ENCODE peak calls at places on chromosomes 11 and 22, in six cellular contexts. One of them, this sample, is unnamed.

GRCh38 chr22:23685205-23685784 is 5.5 kb upstream of the RGL4 start:
- DNase-seq in Calu3: peak
- DNase-seq in BE2C: no peak
- DNase-seq in MM.1S: no peak
- DNase-seq in left lung: no peak
- DNase-seq in endothelial cell of umbilical vein: no peak
- DNase-seq in this sample: no peak

GRCh38 chr11:47127213-47127612 is 49.5 kb downstream of the ARFGAP2 start:
- DNase-seq in Calu3: no peak
- DNase-seq in BE2C: no peak
- DNase-seq in MM.1S: no peak
- DNase-seq in left lung: no peak
- DNase-seq in endothelial cell of umbilical vein: no peak
- DNase-seq in this sample: no peak

GRCh38 chr11:64917663-64917995 is 620 bp upstream of the ATG2A start:
- DNase-seq in Calu3: no peak
- DNase-seq in BE2C: no peak
- DNase-seq in MM.1S: no peak
- DNase-seq in left lung: no peak
- DNase-seq in endothelial cell of umbilical vein: no peak
- DNase-seq in this sample: no peak

GRCh38 chr11:111934301-111934700 is 2.8 kb upstream of the DIXDC1 start:
- DNase-seq in Calu3: no peak
- DNase-seq in BE2C: no peak
- DNase-seq in MM.1S: no peak
- DNase-seq in left lung: no peak
- DNase-seq in endothelial cell of umbilical vein: no peak
- DNase-seq in this sample: no peak

GRCh38 chr11:84909740-84910139 is 717.4 kb downstream of the DLG2 start:
- DNase-seq in Calu3: no peak
- DNase-seq in BE2C: no peak
- DNase-seq in MM.1S: no peak
- DNase-seq in left lung: no peak
- DNase-seq in endothelial cell of umbilical vein: no peak
- DNase-seq in this sample: no peak

GRCh38 chr22:45462034-45462655 is 40.5 kb upstream of the FBLN1 start:
- DNase-seq in Calu3: no peak
- DNase-seq in BE2C: no peak
- DNase-seq in MM.1S: no peak
- DNase-seq in left lung: no peak
- DNase-seq in endothelial cell of umbilical vein: no peak
- DNase-seq in this sample: no peak

GRCh38 chr11:113554531-113554930 is 79.3 kb upstream of the DRD2 start:
- DNase-seq in Calu3: no peak
- DNase-seq in BE2C: no peak
- DNase-seq in MM.1S: no peak
- DNase-seq in left lung: no peak
- DNase-seq in endothelial cell of umbilical vein: no peak
- DNase-seq in this sample: no peak

GRCh38 chr11:74037309-74037708 is 28.4 kb upstream of the UCP3 start:
- DNase-seq in Calu3: peak
- DNase-seq in BE2C: no peak
- DNase-seq in MM.1S: no peak
- DNase-seq in left lung: no peak
- DNase-seq in endothelial cell of umbilical vein: no peak
- DNase-seq in this sample: no peak

GRCh38 chr11:126440792-126441514 is 85.5 kb downstream of the ST3GAL4 start:
- DNase-seq in Calu3: peak
- DNase-seq in BE2C: peak
- DNase-seq in MM.1S: peak
- DNase-seq in left lung: peak
- DNase-seq in endothelial cell of umbilical vein: peak
- DNase-seq in this sample: peak

GRCh38 chr11:71555508-71555907 is 7.3 kb downstream of the KRTAP5-9 start:
- DNase-seq in Calu3: no peak
- DNase-seq in BE2C: no peak
- DNase-seq in MM.1S: no peak
- DNase-seq in left lung: no peak
- DNase-seq in endothelial cell of umbilical vein: no peak
- DNase-seq in this sample: no peak

GRCh38 chr11:117928818-117929567 is at the start of gene TMPRSS13:
- DNase-seq in Calu3: peak
- DNase-seq in BE2C: no peak
- DNase-seq in MM.1S: no peak
- DNase-seq in left lung: peak
- DNase-seq in endothelial cell of umbilical vein: no peak
- DNase-seq in this sample: no peak

GRCh38 chr22:29531419-29531818 is 22.1 kb downstream of the THOC5 start:
- DNase-seq in Calu3: no peak
- DNase-seq in BE2C: no peak
- DNase-seq in MM.1S: no peak
- DNase-seq in left lung: no peak
- DNase-seq in endothelial cell of umbilical vein: no peak
- DNase-seq in this sample: no peak

GRCh38 chr11:109320595-109320994 is 101.4 kb upstream of the C11orf87 start:
- DNase-seq in Calu3: no peak
- DNase-seq in BE2C: no peak
- DNase-seq in MM.1S: no peak
- DNase-seq in left lung: no peak
- DNase-seq in endothelial cell of umbilical vein: peak
- DNase-seq in this sample: no peak

GRCh38 chr11:79396674-79397073 is 44.2 kb downstream of the TENM4 start:
- DNase-seq in Calu3: no peak
- DNase-seq in BE2C: no peak
- DNase-seq in MM.1S: no peak
- DNase-seq in left lung: no peak
- DNase-seq in endothelial cell of umbilical vein: no peak
- DNase-seq in this sample: no peak

GRCh38 chr22:20128902-20129746 is 2.5 kb upstream of the ZDHHC8 start:
- DNase-seq in Calu3: peak
- DNase-seq in BE2C: peak
- DNase-seq in MM.1S: peak
- DNase-seq in left lung: no peak
- DNase-seq in endothelial cell of umbilical vein: peak
- DNase-seq in this sample: no peak

GRCh38 chr11:121367434-121367833 is 74.9 kb downstream of the SC5D start:
- DNase-seq in Calu3: no peak
- DNase-seq in BE2C: no peak
- DNase-seq in MM.1S: peak
- DNase-seq in left lung: no peak
- DNase-seq in endothelial cell of umbilical vein: no peak
- DNase-seq in this sample: peak

GRCh38 chr11:72007089-72007476 is 8.4 kb downstream of the IL18BP start:
- DNase-seq in Calu3: no peak
- DNase-seq in BE2C: no peak
- DNase-seq in MM.1S: no peak
- DNase-seq in left lung: no peak
- DNase-seq in endothelial cell of umbilical vein: no peak
- DNase-seq in this sample: no peak

DNA sequence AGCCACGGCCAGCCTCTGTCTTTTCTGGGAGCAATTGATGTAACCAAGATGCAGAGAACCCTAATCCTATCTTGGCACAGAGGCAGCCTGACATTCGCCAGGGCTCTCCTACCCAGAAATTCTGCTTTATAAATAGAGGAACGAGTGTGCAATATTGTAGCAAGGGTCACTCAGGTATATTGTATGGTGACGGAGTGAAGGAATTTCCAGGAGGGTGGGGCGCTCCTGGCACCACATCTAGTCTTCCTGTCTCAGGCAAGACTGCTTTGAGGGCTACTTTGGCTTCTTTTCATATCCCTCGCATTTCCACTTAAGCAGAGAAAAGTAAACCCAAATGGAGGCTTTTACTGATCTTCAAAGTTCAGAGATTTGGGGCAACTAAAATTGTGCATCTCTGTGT is 114.4 kb downstream of the BARX2 start:
- DNase-seq in Calu3: no peak
- DNase-seq in BE2C: no peak
- DNase-seq in MM.1S: no peak
- DNase-seq in left lung: no peak
- DNase-seq in endothelial cell of umbilical vein: no peak
- DNase-seq in this sample: no peak
- TF ChIP-seq CTCF in Calu3: no peak
- TF ChIP-seq CTCF in BE2C: no peak
- TF ChIP-seq CTCF in MM.1S: no peak
- TF ChIP-seq CTCF in left lung: no peak
- TF ChIP-seq CTCF in endothelial cell of umbilical vein: no peak
- TF ChIP-seq CTCF in this sample: no peak

GRCh38 chr11:77193915-77194830 is 66.1 kb downstream of the MYO7A start:
- DNase-seq in Calu3: no peak
- DNase-seq in BE2C: no peak
- DNase-seq in MM.1S: no peak
- DNase-seq in left lung: no peak
- DNase-seq in endothelial cell of umbilical vein: no peak
- DNase-seq in this sample: no peak

GRCh38 chr11:77191429-77191822 is 63.4 kb downstream of the MYO7A start:
- DNase-seq in Calu3: peak
- DNase-seq in BE2C: no peak
- DNase-seq in MM.1S: no peak
- DNase-seq in left lung: no peak
- DNase-seq in endothelial cell of umbilical vein: no peak
- DNase-seq in this sample: no peak

GRCh38 chr11:77193167-77193566 is 65.1 kb downstream of the MYO7A start:
- DNase-seq in Calu3: no peak
- DNase-seq in BE2C: no peak
- DNase-seq in MM.1S: no peak
- DNase-seq in left lung: no peak
- DNase-seq in endothelial cell of umbilical vein: no peak
- DNase-seq in this sample: no peak

GRCh38 chr11:77190331-77191075 is 62.5 kb downstream of the MYO7A start:
- DNase-seq in Calu3: no peak
- DNase-seq in BE2C: no peak
- DNase-seq in MM.1S: no peak
- DNase-seq in left lung: no peak
- DNase-seq in endothelial cell of umbilical vein: no peak
- DNase-seq in this sample: no peak

DNA sequence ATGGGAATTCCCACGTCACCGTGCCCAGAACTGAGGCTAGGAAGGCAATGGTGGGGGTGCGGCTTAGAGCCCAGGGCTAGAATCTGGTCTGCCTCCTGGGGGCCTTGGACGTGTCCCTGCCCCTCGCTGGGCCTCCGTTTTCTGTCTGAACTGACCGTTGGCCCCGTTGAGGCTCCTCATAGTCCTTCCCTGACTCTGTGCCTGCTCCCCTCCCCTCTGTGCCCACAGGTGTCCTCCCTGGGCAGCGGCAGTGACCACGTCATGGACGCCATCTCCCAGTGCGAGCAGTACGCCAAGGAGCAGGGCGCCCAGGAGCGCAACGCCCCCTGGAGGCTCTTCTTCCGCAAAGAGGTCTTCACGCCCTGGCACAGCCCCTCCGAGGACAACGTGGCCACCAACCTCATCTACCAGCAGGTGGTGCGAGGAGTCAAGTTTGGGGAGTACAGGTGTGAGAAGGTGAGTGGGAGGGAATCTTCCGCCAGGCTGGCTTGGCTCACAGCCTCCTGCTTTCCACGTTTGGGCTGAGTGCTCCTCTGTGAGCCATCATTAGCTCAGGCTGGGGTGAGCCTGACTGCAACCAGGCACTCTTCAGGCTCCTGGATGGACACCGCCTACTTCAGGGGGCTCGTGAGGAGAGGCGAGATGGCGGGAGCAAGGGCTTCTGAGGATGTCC is 63.9 kb downstream of the MYO7A start:
- DNase-seq in Calu3: peak
- DNase-seq in BE2C: peak
- DNase-seq in MM.1S: no peak
- DNase-seq in left lung: peak
- DNase-seq in endothelial cell of umbilical vein: no peak
- DNase-seq in this sample: no peak
- TF ChIP-seq CTCF in Calu3: peak
- TF ChIP-seq CTCF in BE2C: peak
- TF ChIP-seq CTCF in MM.1S: peak
- TF ChIP-seq CTCF in left lung: peak
- TF ChIP-seq CTCF in endothelial cell of umbilical vein: peak
- TF ChIP-seq CTCF in this sample: no peak

GRCh38 chr11:33942954-33943353 is 51.1 kb upstream of the LMO2 start:
- DNase-seq in Calu3: no peak
- DNase-seq in BE2C: no peak
- DNase-seq in MM.1S: no peak
- DNase-seq in left lung: no peak
- DNase-seq in endothelial cell of umbilical vein: peak
- DNase-seq in this sample: no peak
- TF ChIP-seq CTCF in Calu3: no peak
- TF ChIP-seq CTCF in BE2C: no peak
- TF ChIP-seq CTCF in MM.1S: no peak
- TF ChIP-seq CTCF in left lung: no peak
- TF ChIP-seq CTCF in endothelial cell of umbilical vein: no peak
- TF ChIP-seq CTCF in this sample: no peak

GRCh38 chr11:115141715-115142114 is 362.5 kb downstream of the CADM1 start:
- DNase-seq in Calu3: no peak
- DNase-seq in BE2C: no peak
- DNase-seq in MM.1S: no peak
- DNase-seq in left lung: no peak
- DNase-seq in endothelial cell of umbilical vein: no peak
- DNase-seq in this sample: no peak
- TF ChIP-seq CTCF in Calu3: no peak
- TF ChIP-seq CTCF in BE2C: no peak
- TF ChIP-seq CTCF in MM.1S: no peak
- TF ChIP-seq CTCF in left lung: no peak
- TF ChIP-seq CTCF in endothelial cell of umbilical vein: no peak
- TF ChIP-seq CTCF in this sample: no peak

GRCh38 chr22:25149014-25149413 is 50.6 kb upstream of the CRYBB3 start:
- DNase-seq in Calu3: no peak
- DNase-seq in BE2C: no peak
- DNase-seq in MM.1S: no peak
- DNase-seq in left lung: no peak
- DNase-seq in endothelial cell of umbilical vein: no peak
- DNase-seq in this sample: no peak

GRCh38 chr22:25144522-25144921 is 55.1 kb upstream of the CRYBB3 start:
- DNase-seq in Calu3: no peak
- DNase-seq in BE2C: no peak
- DNase-seq in MM.1S: no peak
- DNase-seq in left lung: no peak
- DNase-seq in endothelial cell of umbilical vein: no peak
- DNase-seq in this sample: no peak

GRCh38 chr22:25146906-25147754 is 52.5 kb upstream of the CRYBB3 start:
- DNase-seq in Calu3: no peak
- DNase-seq in BE2C: no peak
- DNase-seq in MM.1S: no peak
- DNase-seq in left lung: no peak
- DNase-seq in endothelial cell of umbilical vein: no peak
- DNase-seq in this sample: no peak

GRCh38 chr22:25146311-25146710 is 53.3 kb upstream of the CRYBB3 start:
- DNase-seq in Calu3: no peak
- DNase-seq in BE2C: no peak
- DNase-seq in MM.1S: no peak
- DNase-seq in left lung: no peak
- DNase-seq in endothelial cell of umbilical vein: peak
- DNase-seq in this sample: no peak

DNA sequence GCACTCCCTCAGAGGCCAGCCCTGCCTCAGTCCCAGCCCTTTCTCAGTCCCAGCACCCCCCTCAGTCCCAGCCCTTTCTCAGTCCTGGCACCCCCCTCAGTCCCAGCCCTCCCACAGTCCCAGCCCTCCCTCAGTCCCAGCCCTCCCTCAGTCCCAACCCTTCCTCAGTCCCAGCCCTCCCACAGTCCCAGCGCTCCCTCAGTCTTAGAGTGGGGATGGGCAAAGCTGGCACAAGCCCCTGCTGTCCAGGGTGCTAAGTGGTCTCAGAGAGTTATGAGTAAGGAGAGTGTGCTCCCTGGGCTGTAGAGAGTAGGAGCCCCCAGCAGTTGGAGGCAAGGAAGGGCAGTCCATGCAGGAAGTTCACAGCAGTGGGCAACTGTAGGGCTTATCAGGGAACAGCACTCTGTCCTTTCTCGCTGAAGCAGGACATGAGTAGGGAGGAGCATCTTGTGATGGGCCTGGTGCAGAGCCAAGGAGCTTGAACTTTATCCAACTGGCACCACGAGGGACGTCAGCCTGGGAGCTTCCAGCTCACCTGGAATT is 51.4 kb upstream of the CRYBB3 start:
- DNase-seq in Calu3: no peak
- DNase-seq in BE2C: no peak
- DNase-seq in MM.1S: no peak
- DNase-seq in left lung: no peak
- DNase-seq in endothelial cell of umbilical vein: peak
- DNase-seq in this sample: no peak
- TF ChIP-seq CTCF in Calu3: no peak
- TF ChIP-seq CTCF in BE2C: no peak
- TF ChIP-seq CTCF in MM.1S: no peak
- TF ChIP-seq CTCF in left lung: no peak
- TF ChIP-seq CTCF in endothelial cell of umbilical vein: no peak
- TF ChIP-seq CTCF in this sample: no peak